ENCODE peak calls at places on chromosome 20, in five cellular contexts. M is small intestine, S is HepG2, J is AG04450, W is mesendoderm. X is an unnamed sample.

GRCh38 chr20:54257090-54257816 is 49.4 kb downstream of the PFDN4 start:
- DNase-seq in M (no peak), J (peak; percentile 89), S (no peak), W (peak; percentile 83), X (no peak)

GRCh38 chr20:15875446-15875845 is 697.8 kb downstream of the KIF16B start:
- DNase-seq in S (no peak), M (no peak), J (no peak), W (no peak), X (no peak)

GRCh38 chr20:31562241-31562640 is 42.8 kb upstream of the ID1 start:
- DNase-seq in M (no peak), J (no peak), S (no peak), W (no peak), X (no peak)

GRCh38 chr20:7775072-7775471 is 165.2 kb downstream of the HAO1 start:
- DNase-seq in W (no peak), M (no peak), J (no peak), S (no peak), X (no peak)

GRCh38 chr20:52275243-52275817 is 83.8 kb upstream of the ZFP64 start:
- DNase-seq in S (no peak), M (no peak), W (no peak), J (no peak), X (no peak)

GRCh38 chr20:23528867-23529431 is 38.0 kb downstream of the CST8 start:
- DNase-seq in M (no peak), S (no peak), W (no peak), J (no peak), X (peak; percentile 61)

GRCh38 chr20:14919473-14920157 is 582.2 kb upstream of the FLRT3 start:
- DNase-seq in W (peak; percentile 69), S (no peak), J (no peak), M (peak; percentile 66), X (peak; percentile 90)

GRCh38 chr20:57616143-57616951 is 3.9 kb downstream of the ZBP1 start:
- DNase-seq in S (no peak), J (no peak), M (no peak), W (no peak), X (no peak)

GRCh38 chr20:60136640-60137411 is 178.6 kb downstream of the CDH26 start:
- DNase-seq in W (peak; percentile 27), S (no peak), M (no peak), J (no peak), X (no peak)

GRCh38 chr20:37984018-37984785 is 49.1 kb downstream of the TTI1 start:
- DNase-seq in W (no peak), S (peak; percentile 92), M (peak; percentile 11), J (no peak), X (no peak)

GRCh38 chr20:49980140-49981008 is 2.4 kb upstream of the SNAI1 start:
- DNase-seq in J (no peak), W (no peak), S (no peak), M (no peak), X (no peak)

GRCh38 chr20:1108437-1108920 is 9.9 kb upstream of the PSMF1 start:
- DNase-seq in S (peak; percentile 60), W (peak; percentile 62), J (no peak), M (peak; percentile 70), X (peak; percentile 89)

GRCh38 chr20:62704341-62704948 is 4.2 kb upstream of the NTSR1 start:
- DNase-seq in W (no peak), M (peak; percentile 65), J (peak; percentile 78), S (peak; percentile 67), X (no peak)

GRCh38 chr20:973785-974194 is 28.3 kb downstream of the RSPO4 start:
- DNase-seq in J (no peak), W (peak; percentile 84), S (peak; percentile 64), M (peak; percentile 52), X (peak; percentile 75)

GRCh38 chr20:24503352-24503931 is 34.0 kb downstream of the SYNDIG1 start:
- DNase-seq in W (peak; percentile 50), J (no peak), S (no peak), M (no peak), X (no peak)

GRCh38 chr20:26208296-26209091 is 511.8 kb upstream of the ZNF337 start:
- DNase-seq in W (peak; percentile 74), J (no peak), M (no peak), S (no peak), X (peak; percentile 84)

GRCh38 chr20:44754554-44754953 is 8.9 kb downstream of the KCNK15 start:
- DNase-seq in W (no peak), J (no peak), S (no peak), M (no peak), X (no peak)

GRCh38 chr20:10281911-10282310 is 63.3 kb downstream of the SNAP25 start:
- DNase-seq in W (no peak), M (no peak), S (no peak), J (no peak), X (no peak)
- H3K27ac ChIP-seq in W (no peak overlapping the region), M (no peak overlapping the region), S (no peak overlapping the region), J (no peak overlapping the region), X (no peak overlapping the region)

GRCh38 chr20:9353180-9353915 is 161.0 kb upstream of the LAMP5 start:
- DNase-seq in W (no peak), J (no peak), M (peak; percentile 36), S (no peak), X (no peak)

GRCh38 chr20:9348316-9348715 is 166.1 kb upstream of the LAMP5 start:
- DNase-seq in M (no peak), W (no peak), J (no peak), S (no peak), X (no peak)

GRCh38 chr20:9348746-9349145 is 165.6 kb upstream of the LAMP5 start:
- DNase-seq in J (no peak), S (peak; percentile 21), M (no peak), W (peak; percentile 21), X (no peak)

GRCh38 chr20:9352740-9353139 is 161.7 kb upstream of the LAMP5 start:
- DNase-seq in M (no peak), W (no peak), S (no peak), J (no peak), X (no peak)

DNA sequence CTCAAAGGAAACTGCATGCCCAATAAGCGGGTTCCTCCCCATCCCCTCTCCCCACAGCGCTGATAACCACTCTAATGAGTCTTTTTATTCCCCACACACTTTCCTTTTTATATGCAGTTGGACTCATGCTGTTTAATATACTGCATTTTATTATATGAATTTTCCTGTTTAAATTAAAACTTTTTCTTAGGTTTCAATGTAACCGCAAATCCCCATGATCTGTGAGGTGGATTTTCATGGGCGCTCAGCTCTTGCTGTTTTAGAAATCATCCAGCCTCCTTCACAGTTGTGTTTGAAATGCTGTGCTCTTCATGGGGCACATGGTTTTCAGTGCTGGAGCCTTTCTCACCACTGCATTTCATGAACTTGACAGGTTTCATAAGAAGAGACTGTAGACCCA is 165.1 kb upstream of the LAMP5 start:
- DNase-seq in J (no peak), S (no peak), M (no peak), W (no peak), X (no peak)
- H3K27ac ChIP-seq in J (no peak overlapping the region), S (no peak overlapping the region), M (no peak overlapping the region), W (no peak overlapping the region), X (no peak overlapping the region)

DNA sequence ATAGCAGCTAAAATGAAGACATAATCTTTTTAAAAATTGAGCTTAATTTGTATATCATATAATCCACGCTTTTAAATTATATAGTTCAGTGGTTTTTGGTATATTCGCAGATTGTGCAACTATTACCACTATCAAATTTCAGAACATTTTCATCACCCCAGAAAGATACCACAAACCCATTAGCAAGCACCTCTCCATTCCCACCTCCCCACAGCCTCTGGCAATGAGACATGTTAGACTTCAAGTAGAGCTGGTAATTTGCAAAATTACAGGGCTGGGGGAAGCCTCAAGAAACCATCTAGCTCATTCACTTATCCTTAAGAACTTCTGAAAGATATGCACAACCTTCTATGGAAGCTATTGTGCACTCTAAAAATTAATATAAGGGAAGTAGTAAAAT is 37.2 kb downstream of the TRMT6 start:
- DNase-seq in J (no peak), S (no peak), M (no peak), W (no peak), X (no peak)
- H3K27ac ChIP-seq in J (no peak overlapping the region), S (no peak overlapping the region), M (no peak overlapping the region), W (no peak overlapping the region), X (no peak overlapping the region)

GRCh38 chr20:17614812-17615644 is 45.2 kb downstream of the DSTN start:
- DNase-seq in J (no peak), W (no peak), S (no peak), M (no peak), X (peak; percentile 41)
- H3K27ac ChIP-seq in J (peak overlapping the region; percentile 47), W (no peak overlapping the region), S (no peak overlapping the region), M (peak overlapping the region; percentile 63), X (no peak overlapping the region)